ENCODE peak calls at places on chromosomes 2 and 18, in six cellular contexts. Y, M, V, L, B and T are unnamed samples.

GRCh38 chr2:37629529-37629928 is 41.9 kb downstream of the CDC42EP3 start:
- DNase-seq in Y (no peak), M (no peak), V (no peak), L (no peak), B (no peak), T (no peak)

GRCh38 chr2:23502096-23502495 is 117.1 kb downstream of the KLHL29 start:
- DNase-seq in Y (no peak), M (no peak), V (no peak), L (no peak), B (peak), T (no peak)

GRCh38 chr2:227921648-227922047 is 50.2 kb downstream of the DAW1 start:
- DNase-seq in Y (no peak), M (no peak), V (no peak), L (no peak), B (no peak), T (no peak)

GRCh38 chr18:73805991-73806390 is 341.6 kb downstream of the FBXO15 start:
- DNase-seq in Y (no peak), M (no peak), V (no peak), L (no peak), B (no peak), T (no peak)

GRCh38 chr2:142868281-142868762 is 9.1 kb upstream of the KYNU start:
- DNase-seq in Y (peak), M (no peak), V (no peak), L (no peak), B (no peak), T (no peak)

GRCh38 chr2:121565389-121566250 is 34.9 kb downstream of the RNU4ATAC start:
- DNase-seq in Y (no peak), M (no peak), V (no peak), L (no peak), B (no peak), T (no peak)

GRCh38 chr2:213149332-213149875 is 2.0 kb downstream of the IKZF2 start:
- DNase-seq in Y (peak), M (no peak), V (no peak), L (no peak), B (no peak), T (peak)

GRCh38 chr2:112881217-112882000 is 29.6 kb upstream of the IL37 start:
- DNase-seq in Y (no peak), M (peak), V (peak), L (peak), B (no peak), T (peak)

GRCh38 chr2:196758474-196759377 is 40.8 kb downstream of the GTF3C3 start:
- DNase-seq in Y (peak), M (no peak), V (no peak), L (no peak), B (no peak), T (peak)

GRCh38 chr2:190607657-190608357 is 41.1 kb upstream of the NAB1 start:
- DNase-seq in Y (no peak), M (no peak), V (no peak), L (no peak), B (no peak), T (no peak)

GRCh38 chr2:28413896-28414290 is 21.2 kb downstream of the FOSL2 start:
- DNase-seq in Y (no peak), M (no peak), V (no peak), L (no peak), B (no peak), T (no peak)

GRCh38 chr2:28437142-28437835 is 44.6 kb downstream of the FOSL2 start:
- DNase-seq in Y (peak), M (no peak), V (no peak), L (no peak), B (no peak), T (no peak)

GRCh38 chr2:42243297-42243696 is 74.1 kb downstream of the EML4 start:
- DNase-seq in Y (no peak), M (no peak), V (no peak), L (no peak), B (no peak), T (no peak)

GRCh38 chr2:126979604-126980003 is 80.9 kb downstream of the TEX51 start:
- DNase-seq in Y (no peak), M (no peak), V (no peak), L (no peak), B (no peak), T (no peak)

GRCh38 chr18:79825913-79826312 is 28.2 kb downstream of the KCNG2 start:
- DNase-seq in Y (no peak), M (no peak), V (no peak), L (no peak), B (no peak), T (no peak)

GRCh38 chr18:3008546-3008945 is 4.4 kb downstream of the LPIN2 start:
- DNase-seq in Y (peak), M (no peak), V (no peak), L (no peak), B (peak), T (no peak)

GRCh38 chr2:101630224-101630949 is 67.1 kb upstream of the MAP4K4 start:
- DNase-seq in Y (no peak), M (no peak), V (no peak), L (no peak), B (no peak), T (no peak)

GRCh38 chr2:98519156-98519555 is 74.5 kb downstream of the INPP4A start:
- DNase-seq in Y (no peak), M (no peak), V (no peak), L (no peak), B (no peak), T (no peak)

GRCh38 chr2:66084948-66085590 is 349.9 kb upstream of the MEIS1 start:
- DNase-seq in Y (no peak), M (no peak), V (no peak), L (no peak), B (no peak), T (no peak)

GRCh38 chr18:48918156-48918555 is 32.6 kb downstream of the SMAD7 start:
- DNase-seq in Y (no peak), M (no peak), V (no peak), L (no peak), B (no peak), T (no peak)

GRCh38 chr2:211453311-211453894 is 897.0 kb downstream of the CPS1 start:
- DNase-seq in Y (no peak), M (no peak), V (no peak), L (no peak), B (no peak), T (no peak)

GRCh38 chr2:19559596-19560240 is 201.3 kb upstream of the OSR1 start:
- DNase-seq in Y (no peak), M (no peak), V (no peak), L (no peak), B (no peak), T (no peak)

GRCh38 chr2:58984731-58985130 is 743.6 kb upstream of the FANCL start:
- DNase-seq in Y (no peak), M (no peak), V (no peak), L (no peak), B (no peak), T (peak)